ENCODE peak calls at places on chromosome 3, in seven cellular contexts. J, W, K, T, P, Z and O are unnamed samples.

GRCh38 chr3:4981688-4982494 is 2.7 kb downstream of the BHLHE40 start:
- DNase-seq in K (no peak), P (peak), W (no peak), Z (no peak), J (peak), T (no peak), O (no peak)

GRCh38 chr3:196499061-196499460 is 4.5 kb downstream of the RNF168 start:
- DNase-seq in Z (no peak), J (peak), K (no peak), P (no peak), W (no peak), T (no peak), O (no peak)

GRCh38 chr3:185744997-185745843 is 79.6 kb downstream of the IGF2BP2 start:
- DNase-seq in J (peak), W (no peak), K (no peak), Z (peak), P (no peak), T (no peak), O (no peak)

GRCh38 chr3:184361532-184361931 is at the start of the genes CLCN2 and POLR2H:
- DNase-seq in Z (peak), P (no peak), T (peak), J (peak), K (no peak), W (no peak), O (peak)

GRCh38 chr3:106913111-106913698 is 464.0 kb upstream of the CCDC54 start:
- DNase-seq in P (no peak), K (no peak), W (no peak), J (peak), Z (no peak), T (no peak), O (no peak)

GRCh38 chr3:71066356-71066755 is 517.2 kb downstream of the FOXP1 start:
- DNase-seq in Z (no peak), W (no peak), K (no peak), P (no peak), J (peak), T (peak), O (no peak)

GRCh38 chr3:133744241-133744640 is 2.0 kb upstream of the TF start:
- DNase-seq in K (no peak), W (no peak), J (no peak), P (no peak), T (no peak), Z (no peak), O (no peak)

GRCh38 chr3:33026267-33026666 is 70.7 kb downstream of the GLB1 start:
- DNase-seq in K (no peak), J (no peak), T (no peak), Z (no peak), P (no peak), W (no peak), O (no peak)

GRCh38 chr3:78976200-78976599 is 791.6 kb downstream of the ROBO1 start:
- DNase-seq in W (no peak), Z (no peak), J (no peak), K (no peak), T (no peak), P (no peak), O (no peak)

GRCh38 chr3:72151465-72152238 is 366.7 kb upstream of the PROK2 start:
- DNase-seq in W (no peak), K (no peak), J (no peak), P (no peak), T (no peak), Z (no peak), O (no peak)

GRCh38 chr3:113769551-113769950 is 22.7 kb downstream of the ATP6V1A start:
- DNase-seq in P (no peak), T (no peak), Z (no peak), W (no peak), K (no peak), J (peak), O (no peak)